ENCODE peak calls at places on chromosomes 13 and 19, in eight cellular contexts. V, Z, B, J, H, N, Q and X are unnamed samples.

GRCh38 chr19:11949201-11949600 is 15.6 kb upstream of the ZNF763 start:
- DNase-seq in V (no peak), Z (no peak), B (peak; percentile 23), J (no peak), H (no peak), N (no peak), Q (no peak), X (no peak)

GRCh38 chr13:97834255-97834654 is 119.2 kb upstream of the IPO5 start:
- DNase-seq in V (no peak), Z (no peak), B (no peak), J (no peak), H (no peak), N (no peak), Q (no peak), X (no peak)

GRCh38 chr13:63279136-63279535 is 1863.5 kb upstream of the PCDH20 start:
- DNase-seq in V (no peak), Z (no peak), B (no peak), J (no peak), H (no peak), N (no peak), Q (no peak), X (no peak)

GRCh38 chr13:34308725-34309124 is 490.8 kb downstream of the RFC3 start:
- DNase-seq in V (no peak), Z (no peak), B (no peak), J (peak; percentile 24), H (no peak), N (no peak), Q (no peak), X (peak; percentile 9)

GRCh38 chr19:51185069-51185867 is 39.6 kb upstream of the CD33 start:
- DNase-seq in V (no peak), Z (peak; percentile 66), B (no peak), J (no peak), H (no peak), N (no peak), Q (no peak), X (no peak)

GRCh38 chr13:70391678-70392077 is 283.4 kb upstream of the KLHL1 start:
- DNase-seq in V (no peak), Z (no peak), B (no peak), J (no peak), H (no peak), N (no peak), Q (no peak), X (no peak)

GRCh38 chr13:111511219-111511732 is 190.8 kb downstream of the TEX29 start:
- DNase-seq in V (no peak), Z (no peak), B (no peak), J (no peak), H (no peak), N (no peak), Q (no peak), X (no peak)

GRCh38 chr13:64937302-64937701 is 2292.8 kb downstream of the PCDH9 start:
- DNase-seq in V (no peak), Z (no peak), B (no peak), J (no peak), H (no peak), N (no peak), Q (no peak), X (no peak)

GRCh38 chr19:30870861-30871260 is 478.4 kb downstream of the TSHZ3 start:
- DNase-seq in V (no peak), Z (no peak), B (no peak), J (peak; percentile 1), H (no peak), N (no peak), Q (no peak), X (no peak)

GRCh38 chr13:106899444-106899843 is 331.5 kb upstream of the ARGLU1 start:
- DNase-seq in V (no peak), Z (no peak), B (no peak), J (no peak), H (no peak), N (no peak), Q (no peak), X (no peak)

GRCh38 chr19:43940719-43941118 is 5.6 kb upstream of the ZNF45 start:
- DNase-seq in V (no peak), Z (no peak), B (no peak), J (no peak), H (no peak), N (no peak), Q (no peak), X (no peak)

GRCh38 chr13:113862191-113862765 is 1.6 kb downstream of the GAS6 start:
- DNase-seq in V (no peak), Z (no peak), B (no peak), J (no peak), H (no peak), N (no peak), Q (no peak), X (no peak)

GRCh38 chr13:39516140-39516539 is 86.9 kb downstream of the LHFPL6 start:
- DNase-seq in V (no peak), Z (no peak), B (no peak), J (no peak), H (no peak), N (no peak), Q (no peak), X (no peak)

DNA sequence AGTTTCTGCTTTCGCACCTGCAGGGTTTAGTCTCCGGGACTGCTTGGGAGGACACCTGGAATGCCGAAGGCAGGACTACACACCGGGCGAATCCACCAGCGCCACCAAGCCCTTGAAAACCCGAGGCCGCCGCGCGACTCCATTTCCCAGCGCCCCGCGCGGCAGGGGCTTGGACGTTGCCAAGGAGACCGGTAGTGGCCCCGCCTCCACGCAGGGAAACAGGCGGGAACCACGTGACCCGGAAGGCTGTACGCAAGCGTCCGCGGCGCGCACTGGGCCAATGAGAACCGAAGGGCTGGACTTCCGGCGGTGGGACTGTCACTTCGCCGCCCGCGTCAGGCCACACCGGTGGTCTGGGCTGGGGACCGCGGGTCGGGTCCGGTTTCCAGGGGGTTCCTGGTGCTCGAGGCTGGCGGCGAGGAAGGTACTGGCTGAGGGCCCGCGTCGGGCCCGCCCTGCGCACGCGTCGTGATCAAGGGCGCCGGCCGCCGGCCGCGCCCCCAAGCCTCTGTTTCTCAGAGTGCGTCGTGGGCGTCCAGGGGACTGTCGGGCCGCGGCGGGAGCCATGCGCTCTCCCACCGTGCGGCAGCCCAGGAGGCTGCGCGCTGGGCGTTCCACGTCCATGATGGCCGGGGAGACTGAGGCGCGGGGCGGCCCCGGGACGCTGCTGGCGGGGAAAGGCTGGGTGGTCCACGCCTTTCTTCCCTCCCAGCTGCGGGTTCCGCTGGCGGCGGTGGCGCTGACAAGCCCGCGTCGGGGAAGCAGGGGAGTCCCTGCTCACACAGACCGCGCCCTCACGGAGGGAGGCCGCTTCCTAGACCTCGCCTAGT is at the start of gene ZNF324:
- DNase-seq in V (peak; percentile 99), Z (peak; percentile 99), B (peak; percentile 97), J (peak; percentile 93), H (peak; percentile 91), N (peak; percentile 93), Q (peak; percentile 94), X (peak; percentile 96)
- TF ChIP-seq CTCF in V (no peak), Z (no peak), B (no peak), J (no peak), H (no peak), N (no peak), Q (no peak), X (no peak)

GRCh38 chr13:86567119-86567518 is 767.9 kb upstream of the SLITRK6 start:
- DNase-seq in V (no peak), Z (no peak), B (no peak), J (no peak), H (no peak), N (no peak), Q (no peak), X (no peak)
- TF ChIP-seq CTCF in V (no peak), Z (no peak), B (no peak), J (no peak), H (no peak), N (peak; percentile 22), Q (no peak), X (no peak)

GRCh38 chr19:38224014-38224862 is at the start of gene DPF1:
- DNase-seq in V (peak; percentile 39), Z (no peak), B (peak; percentile 76), J (peak; percentile 35), H (no peak), N (peak; percentile 70), Q (no peak), X (peak; percentile 62)
- TF ChIP-seq CTCF in V (no peak), Z (no peak), B (no peak), J (no peak), H (no peak), N (peak; percentile 45), Q (no peak), X (peak; percentile 15)

GRCh38 chr13:50393641-50394040 is 378.4 kb downstream of the KCNRG start:
- DNase-seq in V (no peak), Z (no peak), B (no peak), J (no peak), H (no peak), N (peak; percentile 67), Q (no peak), X (peak; percentile 47)

GRCh38 chr13:50389726-50390125 is 374.5 kb downstream of the KCNRG start:
- DNase-seq in V (no peak), Z (no peak), B (no peak), J (no peak), H (no peak), N (no peak), Q (no peak), X (no peak)

GRCh38 chr13:50392977-50393376 is 377.7 kb downstream of the KCNRG start:
- DNase-seq in V (no peak), Z (no peak), B (no peak), J (no peak), H (no peak), N (no peak), Q (no peak), X (no peak)

GRCh38 chr13:50388481-50388880 is 373.2 kb downstream of the KCNRG start:
- DNase-seq in V (no peak), Z (no peak), B (no peak), J (no peak), H (no peak), N (no peak), Q (no peak), X (no peak)

GRCh38 chr13:50390503-50391248 is 375.4 kb downstream of the KCNRG start:
- DNase-seq in V (no peak), Z (no peak), B (no peak), J (no peak), H (no peak), N (no peak), Q (no peak), X (no peak)
- TF ChIP-seq CTCF in V (no peak), Z (no peak), B (no peak), J (no peak), H (no peak), N (no peak), Q (no peak), X (no peak)

DNA sequence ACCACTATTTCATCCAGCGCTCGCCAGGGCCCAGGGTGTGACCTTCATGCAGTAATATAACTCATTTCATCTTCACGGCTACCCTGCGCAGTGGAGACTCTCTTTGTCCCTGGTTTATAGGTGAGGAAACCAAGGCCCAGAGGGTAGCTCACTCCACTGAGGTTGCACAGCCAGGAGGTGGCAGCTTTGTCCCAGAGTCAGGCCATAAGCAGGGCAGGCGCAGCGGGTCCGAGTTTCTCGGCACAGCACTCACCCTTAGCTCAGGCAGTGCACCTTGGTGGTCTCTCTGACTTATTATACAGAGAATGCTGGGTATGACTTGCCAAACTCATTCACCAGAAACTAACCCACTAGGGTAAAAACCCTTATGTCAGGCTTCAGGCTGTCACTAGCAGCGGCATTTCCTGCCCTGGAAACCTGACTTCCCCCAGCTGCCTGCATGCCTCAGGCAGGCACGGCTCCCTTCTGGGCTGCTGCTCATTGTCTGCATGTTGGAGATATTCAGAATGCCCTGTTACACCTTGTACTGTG is 24.5 kb downstream of the PPP5C start:
- DNase-seq in V (no peak), Z (no peak), B (no peak), J (no peak), H (no peak), N (no peak), Q (no peak), X (no peak)
- TF ChIP-seq CTCF in V (no peak), Z (no peak), B (no peak), J (no peak), H (no peak), N (peak; percentile 4), Q (no peak), X (no peak)